ENCODE peak calls at places on chromosomes 2 and 18, in seven cellular contexts. Y is IMR-90, N is pancreas, Q is cardiac muscle cell, L is uterus, U is fibroblast of the aortic adventitia, G is stomach. F is an unnamed sample.

GRCh38 chr18:37578886-37579513 is 13.4 kb upstream of the CELF4 start:
- DNase-seq in Y (peak), N (no peak), Q (peak), L (no peak), U (peak), G (no peak), F (no peak)

GRCh38 chr2:123502926-123503325 is 522.2 kb upstream of the CNTNAP5 start:
- DNase-seq in Y (no peak), N (no peak), Q (no peak), L (no peak), U (peak), G (no peak), F (no peak)

GRCh38 chr2:102387763-102388546 is 32.4 kb downstream of the IL18R1 start:
- DNase-seq in Y (no peak), N (no peak), Q (no peak), L (no peak), U (no peak), G (no peak), F (no peak)

GRCh38 chr2:200396726-200397348 is 90.3 kb downstream of the SPATS2L start:
- DNase-seq in Y (peak), N (no peak), Q (no peak), L (no peak), U (peak), G (no peak), F (peak)

GRCh38 chr2:204395539-204395938 is 149.7 kb upstream of the PARD3B start:
- DNase-seq in Y (no peak), N (no peak), Q (no peak), L (no peak), U (no peak), G (no peak), F (no peak)

GRCh38 chr18:63974991-63975390 is 5.1 kb downstream of the SERPINB8 start:
- DNase-seq in Y (peak), N (no peak), Q (no peak), L (no peak), U (peak), G (no peak), F (no peak)

GRCh38 chr2:18245375-18245774 is 315.1 kb downstream of the RDH14 start:
- DNase-seq in Y (no peak), N (no peak), Q (no peak), L (no peak), U (no peak), G (no peak), F (no peak)

GRCh38 chr2:117071556-117072102 is 742.9 kb upstream of the DDX18 start:
- DNase-seq in Y (no peak), N (peak), Q (no peak), L (no peak), U (no peak), G (no peak), F (no peak)

GRCh38 chr2:232042911-232043564 is 81.5 kb downstream of the DIS3L2 start:
- DNase-seq in Y (peak), N (no peak), Q (no peak), L (no peak), U (no peak), G (no peak), F (no peak)

GRCh38 chr2:131055169-131056065 is 37.8 kb downstream of the FAM168B start:
- DNase-seq in Y (peak), N (no peak), Q (no peak), L (no peak), U (peak), G (no peak), F (no peak)

GRCh38 chr18:48409591-48410094 is 460 bp upstream of the ZBTB7C start:
- DNase-seq in Y (no peak), N (peak), Q (peak), L (peak), U (no peak), G (no peak), F (no peak)

GRCh38 chr2:100411841-100412292 is 5.6 kb downstream of the CHST10 start:
- DNase-seq in Y (no peak), N (no peak), Q (no peak), L (no peak), U (no peak), G (no peak), F (no peak)

GRCh38 chr2:113014067-113014466 is 8.8 kb downstream of the IL36A start:
- DNase-seq in Y (no peak), N (no peak), Q (no peak), L (no peak), U (no peak), G (no peak), F (no peak)

GRCh38 chr2:67289921-67290371 is 107.2 kb upstream of the ETAA1 start:
- DNase-seq in Y (peak), N (no peak), Q (no peak), L (no peak), U (peak), G (no peak), F (peak)

GRCh38 chr18:62991389-62991788 is 276.0 kb downstream of the PHLPP1 start:
- DNase-seq in Y (no peak), N (no peak), Q (no peak), L (no peak), U (no peak), G (no peak), F (no peak)

GRCh38 chr2:190409616-190410015 is 1.5 kb downstream of the MFSD6 start:
- DNase-seq in Y (no peak), N (no peak), Q (no peak), L (no peak), U (no peak), G (no peak), F (no peak)

GRCh38 chr2:111697560-111697959 is 186.4 kb downstream of the ANAPC1 start:
- DNase-seq in Y (no peak), N (no peak), Q (no peak), L (no peak), U (no peak), G (no peak), F (no peak)

GRCh38 chr2:44247924-44248323 is 27.4 kb upstream of the SLC3A1 start:
- DNase-seq in Y (no peak), N (no peak), Q (no peak), L (no peak), U (no peak), G (no peak), F (no peak)

GRCh38 chr2:177666408-177666807 is 273.8 kb downstream of the AGPS start:
- DNase-seq in Y (peak), N (no peak), Q (no peak), L (no peak), U (peak), G (no peak), F (no peak)

GRCh38 chr2:109383505-109384307 is 230.1 kb downstream of the SEPTIN10 start:
- DNase-seq in Y (no peak), N (no peak), Q (no peak), L (peak), U (no peak), G (no peak), F (no peak)

GRCh38 chr18:46377557-46377956 is 273.4 kb downstream of the HAUS1 start:
- DNase-seq in Y (no peak), N (no peak), Q (no peak), L (no peak), U (no peak), G (no peak), F (no peak)

GRCh38 chr2:61550375-61551209 is 12.4 kb upstream of the XPO1 start:
- DNase-seq in Y (no peak), N (no peak), Q (no peak), L (no peak), U (no peak), G (no peak), F (no peak)

GRCh38 chr2:216636570-216637450 is 3.6 kb downstream of the IGFBP2 start:
- DNase-seq in Y (peak), N (no peak), Q (peak), L (no peak), U (no peak), G (peak), F (peak)

GRCh38 chr2:235144291-235144690 is 192.5 kb downstream of the SH3BP4 start:
- DNase-seq in Y (no peak), N (no peak), Q (no peak), L (no peak), U (no peak), G (no peak), F (no peak)

GRCh38 chr2:162732946-162733698 is 105.4 kb downstream of the KCNH7 start:
- DNase-seq in Y (no peak), N (no peak), Q (no peak), L (no peak), U (no peak), G (peak), F (no peak)

GRCh38 chr2:88185480-88185879 is 15.3 kb downstream of the THNSL2 start:
- DNase-seq in Y (no peak), N (no peak), Q (no peak), L (no peak), U (no peak), G (no peak), F (no peak)

GRCh38 chr2:88188741-88189140 is 18.6 kb downstream of the THNSL2 start:
- DNase-seq in Y (no peak), N (no peak), Q (no peak), L (no peak), U (peak), G (no peak), F (no peak)

GRCh38 chr2:88187038-88187676 is 17.0 kb downstream of the THNSL2 start:
- DNase-seq in Y (peak), N (no peak), Q (peak), L (no peak), U (peak), G (peak), F (no peak)

GRCh38 chr2:88190808-88191721 is 20.9 kb downstream of the THNSL2 start:
- DNase-seq in Y (peak), N (no peak), Q (peak), L (no peak), U (peak), G (no peak), F (no peak)

GRCh38 chr2:88187927-88188326 is 17.8 kb downstream of the THNSL2 start:
- DNase-seq in Y (no peak), N (no peak), Q (no peak), L (no peak), U (no peak), G (no peak), F (no peak)
- H3K4me3 ChIP-seq in Y (no peak), N (no peak), Q (no peak), L (no peak), U (no peak), G (no peak), F (no peak)

DNA sequence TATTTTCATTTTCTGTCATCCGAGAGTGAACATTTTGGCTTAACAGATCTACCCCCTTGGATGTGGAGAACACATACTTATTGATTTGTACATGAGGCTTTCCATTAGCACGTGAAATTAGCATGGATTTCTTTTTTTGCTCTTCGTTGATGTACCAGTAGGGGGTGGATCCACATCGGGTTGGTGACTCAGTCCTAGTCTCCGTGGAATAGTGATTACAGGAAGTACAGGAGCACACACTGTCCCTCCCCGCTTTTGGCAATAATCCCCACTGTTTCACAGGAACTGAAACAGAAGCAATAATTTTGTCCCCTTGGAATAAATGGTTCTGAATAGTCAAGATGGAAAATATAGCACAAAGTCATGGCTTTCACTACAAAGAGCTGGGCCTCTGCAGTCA is 229.0 kb downstream of the GALR1 start:
- DNase-seq in Y (no peak), N (no peak), Q (no peak), L (peak), U (peak), G (no peak), F (no peak)
- TF ChIP-seq CTCF in Y (no peak), N (no peak), Q (peak), L (no peak), U (no peak), G (no peak), F (no peak)

DNA sequence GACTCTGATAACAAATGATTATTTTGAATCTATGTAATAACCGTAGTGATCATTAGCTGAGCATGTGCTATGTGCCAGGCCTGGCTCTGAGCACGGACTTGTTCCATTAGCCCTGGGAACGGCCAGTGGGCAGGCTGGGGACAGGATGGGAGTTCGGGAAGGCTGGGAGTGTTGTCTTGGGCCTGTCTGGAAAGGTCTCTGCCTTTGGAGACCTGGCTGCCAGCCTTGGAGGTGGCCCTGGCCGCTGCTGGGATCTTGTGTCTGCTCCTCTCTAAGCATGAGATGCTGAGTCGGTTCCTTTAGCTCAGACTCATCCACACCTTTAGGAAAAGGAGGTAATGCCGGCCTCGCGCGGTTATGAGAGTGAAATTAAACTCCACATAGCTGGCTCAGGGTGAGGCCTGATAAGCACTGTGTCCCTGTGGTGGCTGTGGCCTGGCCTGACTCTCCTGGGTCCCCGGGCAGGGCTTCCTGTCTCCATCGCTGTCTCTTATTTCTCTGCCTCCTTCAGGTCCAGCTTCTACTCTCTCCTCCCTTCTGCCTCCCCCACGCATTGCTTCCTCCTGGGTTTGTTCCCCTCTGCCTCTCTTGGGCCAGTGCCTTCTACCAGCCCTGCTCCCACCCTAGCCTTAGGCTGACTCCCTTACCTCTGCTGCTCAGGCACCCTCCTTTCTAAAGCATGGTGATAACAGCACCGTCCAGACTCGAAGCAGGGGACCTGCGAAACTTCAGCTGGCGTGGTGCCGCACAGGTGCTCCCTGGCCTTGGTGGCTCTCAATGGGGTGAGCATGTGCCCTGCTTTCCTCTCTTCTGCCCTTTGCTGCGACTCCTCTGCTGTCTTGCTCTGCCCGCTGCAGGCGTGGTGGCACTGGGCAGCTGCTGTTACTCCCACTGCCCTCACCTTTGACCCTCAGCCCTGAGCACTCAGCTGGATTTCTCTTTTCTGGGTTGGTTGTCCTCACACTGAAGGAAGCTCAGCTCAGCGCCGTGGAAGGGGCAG is 41.8 kb downstream of the NCK2 start:
- DNase-seq in Y (no peak), N (no peak), Q (no peak), L (no peak), U (no peak), G (no peak), F (no peak)
- H3K4me3 ChIP-seq in Y (no peak), N (no peak), Q (no peak), L (no peak), U (no peak), G (no peak), F (no peak)

GRCh38 chr18:44894011-44894410 is 213.3 kb downstream of the SETBP1 start:
- DNase-seq in Y (no peak), N (no peak), Q (no peak), L (no peak), U (no peak), G (no peak), F (no peak)

GRCh38 chr18:44896817-44897216 is 216.1 kb downstream of the SETBP1 start:
- DNase-seq in Y (no peak), N (no peak), Q (no peak), L (no peak), U (no peak), G (no peak), F (no peak)

GRCh38 chr18:44893045-44893706 is 212.5 kb downstream of the SETBP1 start:
- DNase-seq in Y (no peak), N (no peak), Q (no peak), L (no peak), U (no peak), G (no peak), F (no peak)

GRCh38 chr18:44897445-44898215 is 216.9 kb downstream of the SETBP1 start:
- DNase-seq in Y (no peak), N (no peak), Q (no peak), L (no peak), U (no peak), G (no peak), F (no peak)

GRCh38 chr18:44895176-44895798 is 214.6 kb downstream of the SETBP1 start:
- DNase-seq in Y (peak), N (no peak), Q (no peak), L (no peak), U (peak), G (peak), F (peak)
- TF ChIP-seq CTCF in Y (peak), N (no peak), Q (peak), L (peak), U (peak), G (peak), F (peak)

DNA sequence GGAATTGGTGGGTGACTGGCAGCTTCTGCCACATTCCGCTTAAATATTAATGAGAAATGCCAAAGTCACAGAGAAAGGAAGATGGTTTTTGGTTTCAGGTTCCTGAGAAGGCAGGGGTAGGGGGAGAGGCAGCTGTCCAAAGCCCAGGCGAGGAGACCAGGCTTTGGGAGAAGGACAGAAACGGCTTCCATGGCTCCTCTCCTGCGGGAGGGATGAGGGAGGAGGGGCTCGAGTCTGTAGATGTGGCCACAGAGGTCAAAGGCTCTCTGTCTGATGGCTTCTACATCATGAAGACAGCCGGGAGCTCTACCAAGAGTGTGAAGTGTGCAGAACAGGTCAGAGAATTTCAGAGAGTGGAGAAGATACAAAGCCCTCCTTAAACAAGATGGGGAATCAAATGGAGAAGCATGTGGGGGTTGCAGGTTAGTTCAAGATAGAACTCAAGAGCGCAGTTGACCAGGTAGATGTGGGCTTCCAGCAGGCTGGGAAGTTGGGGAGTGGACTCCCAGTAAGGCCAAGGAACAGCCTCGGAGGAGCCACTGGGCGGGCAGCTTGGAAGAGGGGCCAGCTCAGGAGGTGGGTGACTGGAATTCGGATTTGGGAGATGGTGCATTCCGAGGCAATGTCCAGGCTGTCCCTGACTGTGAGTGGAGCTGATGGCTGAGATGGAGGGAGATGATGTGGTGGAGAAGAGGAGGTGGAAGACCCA is 23.8 kb upstream of the HPCAL1 start:
- DNase-seq in Y (no peak), N (no peak), Q (no peak), L (no peak), U (no peak), G (no peak), F (no peak)
- H3K4me3 ChIP-seq in Y (no peak), N (no peak), Q (no peak), L (no peak), U (no peak), G (no peak), F (no peak)